ENCODE peak calls at places on chromosomes 4 and X, in ten cellular contexts. One of them, this sample, is unnamed.

GRCh38 chrX:111376897-111377601 is 34.9 kb downstream of the DCX start:
- DNase-seq in endothelial cell of umbilical vein: no peak
- DNase-seq in choroid plexus epithelial cell: no peak
- DNase-seq in kidney epithelial cell: no peak
- DNase-seq in BJ: no peak
- DNase-seq in adrenal gland: no peak
- DNase-seq in neural crest cell: peak; percentile 23
- DNase-seq in fibroblast of lung: no peak
- DNase-seq in GM10248: no peak
- DNase-seq in nephron progenitor cell: no peak
- DNase-seq in this sample: no peak

GRCh38 chr4:82360298-82361177 is 13.3 kb downstream of the HNRNPD start:
- DNase-seq in endothelial cell of umbilical vein: peak; percentile 58
- DNase-seq in choroid plexus epithelial cell: peak; percentile 51
- DNase-seq in kidney epithelial cell: no peak
- DNase-seq in BJ: no peak
- DNase-seq in adrenal gland: no peak
- DNase-seq in neural crest cell: no peak
- DNase-seq in fibroblast of lung: no peak
- DNase-seq in GM10248: no peak
- DNase-seq in nephron progenitor cell: no peak
- DNase-seq in this sample: no peak

GRCh38 chr4:179097741-179098140 is 1655.5 kb upstream of the AGA start:
- DNase-seq in endothelial cell of umbilical vein: no peak
- DNase-seq in choroid plexus epithelial cell: no peak
- DNase-seq in kidney epithelial cell: no peak
- DNase-seq in BJ: no peak
- DNase-seq in adrenal gland: peak; percentile 14
- DNase-seq in neural crest cell: peak; percentile 42
- DNase-seq in fibroblast of lung: peak; percentile 35
- DNase-seq in GM10248: no peak
- DNase-seq in nephron progenitor cell: peak; percentile 77
- DNase-seq in this sample: no peak

GRCh38 chrX:124925681-124926080 is 394.0 kb upstream of the TEX13C start:
- DNase-seq in endothelial cell of umbilical vein: no peak
- DNase-seq in choroid plexus epithelial cell: no peak
- DNase-seq in kidney epithelial cell: no peak
- DNase-seq in BJ: no peak
- DNase-seq in adrenal gland: no peak
- DNase-seq in neural crest cell: no peak
- DNase-seq in fibroblast of lung: no peak
- DNase-seq in GM10248: no peak
- DNase-seq in nephron progenitor cell: no peak
- DNase-seq in this sample: no peak

GRCh38 chr4:7894677-7895181 is 44.9 kb downstream of the AFAP1 start:
- DNase-seq in endothelial cell of umbilical vein: no peak
- DNase-seq in choroid plexus epithelial cell: no peak
- DNase-seq in kidney epithelial cell: no peak
- DNase-seq in BJ: no peak
- DNase-seq in adrenal gland: no peak
- DNase-seq in neural crest cell: no peak
- DNase-seq in fibroblast of lung: no peak
- DNase-seq in GM10248: no peak
- DNase-seq in nephron progenitor cell: no peak
- DNase-seq in this sample: no peak

GRCh38 chrX:129612396-129612795 is 42.4 kb downstream of the APLN start:
- DNase-seq in endothelial cell of umbilical vein: no peak
- DNase-seq in choroid plexus epithelial cell: no peak
- DNase-seq in kidney epithelial cell: no peak
- DNase-seq in BJ: no peak
- DNase-seq in adrenal gland: no peak
- DNase-seq in neural crest cell: no peak
- DNase-seq in fibroblast of lung: no peak
- DNase-seq in GM10248: no peak
- DNase-seq in nephron progenitor cell: no peak
- DNase-seq in this sample: no peak

GRCh38 chr4:3681191-3681590 is 85.0 kb upstream of the ADRA2C start:
- DNase-seq in endothelial cell of umbilical vein: no peak
- DNase-seq in choroid plexus epithelial cell: no peak
- DNase-seq in kidney epithelial cell: no peak
- DNase-seq in BJ: no peak
- DNase-seq in adrenal gland: no peak
- DNase-seq in neural crest cell: no peak
- DNase-seq in fibroblast of lung: no peak
- DNase-seq in GM10248: no peak
- DNase-seq in nephron progenitor cell: no peak
- DNase-seq in this sample: peak; percentile 32

GRCh38 chr4:7807351-7807921 is 132.2 kb downstream of the AFAP1 start:
- DNase-seq in endothelial cell of umbilical vein: peak; percentile 87
- DNase-seq in choroid plexus epithelial cell: no peak
- DNase-seq in kidney epithelial cell: no peak
- DNase-seq in BJ: no peak
- DNase-seq in adrenal gland: peak; percentile 25
- DNase-seq in neural crest cell: no peak
- DNase-seq in fibroblast of lung: no peak
- DNase-seq in GM10248: no peak
- DNase-seq in nephron progenitor cell: no peak
- DNase-seq in this sample: peak; percentile 64

GRCh38 chr4:150593996-150594395 is 12.0 kb downstream of the MAB21L2 start:
- DNase-seq in endothelial cell of umbilical vein: peak; percentile 38
- DNase-seq in choroid plexus epithelial cell: peak; percentile 48
- DNase-seq in kidney epithelial cell: no peak
- DNase-seq in BJ: no peak
- DNase-seq in adrenal gland: no peak
- DNase-seq in neural crest cell: no peak
- DNase-seq in fibroblast of lung: peak; percentile 30
- DNase-seq in GM10248: no peak
- DNase-seq in nephron progenitor cell: no peak
- DNase-seq in this sample: no peak

GRCh38 chrX:13933851-13934250 is 95.8 kb downstream of the GEMIN8 start:
- DNase-seq in endothelial cell of umbilical vein: no peak
- DNase-seq in choroid plexus epithelial cell: no peak
- DNase-seq in kidney epithelial cell: no peak
- DNase-seq in BJ: no peak
- DNase-seq in adrenal gland: no peak
- DNase-seq in neural crest cell: no peak
- DNase-seq in fibroblast of lung: peak; percentile 6
- DNase-seq in GM10248: no peak
- DNase-seq in nephron progenitor cell: no peak
- DNase-seq in this sample: no peak

GRCh38 chr4:83011779-83012630 is 1.4 kb upstream of the LIN54 start:
- DNase-seq in endothelial cell of umbilical vein: peak; percentile 59
- DNase-seq in choroid plexus epithelial cell: peak; percentile 31
- DNase-seq in kidney epithelial cell: no peak
- DNase-seq in BJ: no peak
- DNase-seq in adrenal gland: peak; percentile 52
- DNase-seq in neural crest cell: peak; percentile 40
- DNase-seq in fibroblast of lung: no peak
- DNase-seq in GM10248: peak; percentile 30
- DNase-seq in nephron progenitor cell: peak; percentile 55
- DNase-seq in this sample: no peak

GRCh38 chr4:188432328-188432727 is 293.1 kb downstream of the TRIML1 start:
- DNase-seq in endothelial cell of umbilical vein: no peak
- DNase-seq in choroid plexus epithelial cell: no peak
- DNase-seq in kidney epithelial cell: no peak
- DNase-seq in BJ: no peak
- DNase-seq in adrenal gland: no peak
- DNase-seq in neural crest cell: no peak
- DNase-seq in fibroblast of lung: no peak
- DNase-seq in GM10248: no peak
- DNase-seq in nephron progenitor cell: no peak
- DNase-seq in this sample: no peak

GRCh38 chr4:6781113-6781512 is 1.4 kb upstream of the KIAA0232 start:
- DNase-seq in endothelial cell of umbilical vein: no peak
- DNase-seq in choroid plexus epithelial cell: no peak
- DNase-seq in kidney epithelial cell: no peak
- DNase-seq in BJ: no peak
- DNase-seq in adrenal gland: no peak
- DNase-seq in neural crest cell: no peak
- DNase-seq in fibroblast of lung: no peak
- DNase-seq in GM10248: no peak
- DNase-seq in nephron progenitor cell: no peak
- DNase-seq in this sample: no peak

GRCh38 chr4:54082168-54082567 is 17.8 kb upstream of the CHIC2 start:
- DNase-seq in endothelial cell of umbilical vein: peak; percentile 96
- DNase-seq in choroid plexus epithelial cell: peak; percentile 98
- DNase-seq in kidney epithelial cell: peak; percentile 97
- DNase-seq in BJ: peak; percentile 96
- DNase-seq in adrenal gland: peak; percentile 52
- DNase-seq in neural crest cell: no peak
- DNase-seq in fibroblast of lung: peak; percentile 98
- DNase-seq in GM10248: no peak
- DNase-seq in nephron progenitor cell: no peak
- DNase-seq in this sample: no peak

GRCh38 chrX:35339796-35340195 is 397.2 kb downstream of the FAM47B start:
- DNase-seq in endothelial cell of umbilical vein: no peak
- DNase-seq in choroid plexus epithelial cell: no peak
- DNase-seq in kidney epithelial cell: no peak
- DNase-seq in BJ: no peak
- DNase-seq in adrenal gland: no peak
- DNase-seq in neural crest cell: no peak
- DNase-seq in fibroblast of lung: no peak
- DNase-seq in GM10248: no peak
- DNase-seq in nephron progenitor cell: no peak
- DNase-seq in this sample: no peak

GRCh38 chrX:154046262-154046771 is 26.6 kb upstream of the IRAK1 start:
- DNase-seq in endothelial cell of umbilical vein: peak; percentile 93
- DNase-seq in choroid plexus epithelial cell: peak; percentile 81
- DNase-seq in kidney epithelial cell: no peak
- DNase-seq in BJ: peak; percentile 74
- DNase-seq in adrenal gland: peak; percentile 54
- DNase-seq in neural crest cell: no peak
- DNase-seq in fibroblast of lung: peak; percentile 87
- DNase-seq in GM10248: no peak
- DNase-seq in nephron progenitor cell: no peak
- DNase-seq in this sample: no peak

GRCh38 chr4:101169044-101170014 is 178.0 kb downstream of the PPP3CA start:
- DNase-seq in endothelial cell of umbilical vein: peak; percentile 60
- DNase-seq in choroid plexus epithelial cell: peak; percentile 87
- DNase-seq in kidney epithelial cell: no peak
- DNase-seq in BJ: no peak
- DNase-seq in adrenal gland: peak; percentile 73
- DNase-seq in neural crest cell: peak; percentile 22
- DNase-seq in fibroblast of lung: peak; percentile 51
- DNase-seq in GM10248: peak; percentile 28
- DNase-seq in nephron progenitor cell: peak; percentile 48
- DNase-seq in this sample: no peak

DNA sequence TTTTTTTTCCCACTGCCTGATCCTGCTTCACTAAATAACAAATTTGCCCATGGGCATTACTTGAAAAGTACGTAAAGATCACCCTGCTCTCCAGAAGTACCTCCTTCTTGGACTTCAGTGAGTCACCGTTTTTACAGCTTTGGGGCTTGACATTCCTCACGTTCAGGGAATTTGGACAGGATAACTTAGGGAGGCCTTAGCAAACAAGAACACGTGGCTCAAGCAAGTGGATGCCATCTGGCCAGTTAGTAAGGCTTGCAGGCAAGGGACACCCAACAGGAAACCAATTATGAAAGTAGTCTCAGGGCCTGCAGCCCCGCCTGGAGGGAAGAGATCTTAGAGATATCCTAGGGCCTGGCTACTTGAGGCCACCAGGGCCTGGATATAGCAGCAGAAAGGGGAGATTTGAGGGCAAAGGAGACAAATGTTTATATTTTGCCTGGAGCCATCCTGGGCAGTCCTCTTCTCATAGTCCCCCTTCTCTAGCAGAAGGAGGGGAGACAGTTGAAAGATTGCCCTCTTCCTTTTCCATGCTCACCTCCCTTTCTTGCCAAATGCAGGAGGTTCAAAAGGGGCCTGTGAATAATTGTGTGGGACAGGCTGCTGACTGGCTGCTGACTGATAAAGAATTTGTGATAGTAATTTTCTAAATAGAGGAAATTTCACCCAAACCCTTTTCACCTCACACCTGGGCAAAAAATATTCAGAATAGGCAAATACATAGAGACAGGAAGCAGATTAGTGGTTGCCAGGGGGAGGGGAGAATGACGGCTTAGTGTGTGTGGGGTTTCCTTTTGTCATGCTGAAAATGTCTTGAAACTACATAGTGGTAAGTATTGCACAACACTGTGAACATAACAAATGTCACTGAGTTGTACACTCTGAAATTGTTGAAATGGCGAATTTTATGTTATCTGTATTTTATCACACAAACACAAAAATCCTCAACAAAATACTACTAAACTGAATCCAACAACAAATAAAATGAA is 60.4 kb upstream of the PLAC1 start:
- DNase-seq in endothelial cell of umbilical vein: peak; percentile 94
- DNase-seq in choroid plexus epithelial cell: peak; percentile 82
- DNase-seq in kidney epithelial cell: peak; percentile 79
- DNase-seq in BJ: peak; percentile 97
- DNase-seq in adrenal gland: no peak
- DNase-seq in neural crest cell: no peak
- DNase-seq in fibroblast of lung: peak; percentile 95
- DNase-seq in GM10248: no peak
- DNase-seq in nephron progenitor cell: no peak
- DNase-seq in this sample: no peak
- TF ChIP-seq CTCF in endothelial cell of umbilical vein: no peak
- TF ChIP-seq CTCF in choroid plexus epithelial cell: peak; percentile 33
- TF ChIP-seq CTCF in kidney epithelial cell: no peak
- TF ChIP-seq CTCF in BJ: peak; percentile 28
- TF ChIP-seq CTCF in adrenal gland: no peak
- TF ChIP-seq CTCF in neural crest cell: no peak
- TF ChIP-seq CTCF in fibroblast of lung: no peak
- TF ChIP-seq CTCF in GM10248: no peak
- TF ChIP-seq CTCF in nephron progenitor cell: no peak
- TF ChIP-seq CTCF in this sample: no peak

GRCh38 chr4:986949-987688 is at the start of gene IDUA:
- DNase-seq in endothelial cell of umbilical vein: peak; percentile 75
- DNase-seq in choroid plexus epithelial cell: peak; percentile 67
- DNase-seq in kidney epithelial cell: no peak
- DNase-seq in BJ: no peak
- DNase-seq in adrenal gland: peak; percentile 86
- DNase-seq in neural crest cell: peak; percentile 69
- DNase-seq in fibroblast of lung: peak; percentile 63
- DNase-seq in GM10248: peak; percentile 92
- DNase-seq in nephron progenitor cell: peak; percentile 87
- DNase-seq in this sample: peak; percentile 90
- TF ChIP-seq CTCF in endothelial cell of umbilical vein: peak; percentile 55
- TF ChIP-seq CTCF in choroid plexus epithelial cell: peak; percentile 60
- TF ChIP-seq CTCF in kidney epithelial cell: peak; percentile 68
- TF ChIP-seq CTCF in BJ: peak; percentile 60
- TF ChIP-seq CTCF in adrenal gland: no peak
- TF ChIP-seq CTCF in neural crest cell: peak; percentile 63
- TF ChIP-seq CTCF in fibroblast of lung: peak; percentile 40
- TF ChIP-seq CTCF in GM10248: peak; percentile 67
- TF ChIP-seq CTCF in nephron progenitor cell: peak; percentile 49
- TF ChIP-seq CTCF in this sample: peak; percentile 38

GRCh38 chr4:22336822-22337221 is 179.0 kb downstream of the ADGRA3 start:
- DNase-seq in endothelial cell of umbilical vein: no peak
- DNase-seq in choroid plexus epithelial cell: no peak
- DNase-seq in kidney epithelial cell: no peak
- DNase-seq in BJ: no peak
- DNase-seq in adrenal gland: no peak
- DNase-seq in neural crest cell: no peak
- DNase-seq in fibroblast of lung: no peak
- DNase-seq in GM10248: no peak
- DNase-seq in nephron progenitor cell: no peak
- DNase-seq in this sample: no peak
- TF ChIP-seq CTCF in endothelial cell of umbilical vein: no peak
- TF ChIP-seq CTCF in choroid plexus epithelial cell: no peak
- TF ChIP-seq CTCF in kidney epithelial cell: no peak
- TF ChIP-seq CTCF in BJ: no peak
- TF ChIP-seq CTCF in adrenal gland: no peak
- TF ChIP-seq CTCF in neural crest cell: no peak
- TF ChIP-seq CTCF in fibroblast of lung: no peak
- TF ChIP-seq CTCF in GM10248: no peak
- TF ChIP-seq CTCF in nephron progenitor cell: no peak
- TF ChIP-seq CTCF in this sample: no peak

GRCh38 chrX:30308263-30309138 is 689 bp downstream of the NR0B1 start:
- DNase-seq in endothelial cell of umbilical vein: peak; percentile 4
- DNase-seq in choroid plexus epithelial cell: peak; percentile 18
- DNase-seq in kidney epithelial cell: no peak
- DNase-seq in BJ: no peak
- DNase-seq in adrenal gland: peak; percentile 71
- DNase-seq in neural crest cell: peak; percentile 9
- DNase-seq in fibroblast of lung: no peak
- DNase-seq in GM10248: peak; percentile 7
- DNase-seq in nephron progenitor cell: peak; percentile 36
- DNase-seq in this sample: no peak
- TF ChIP-seq CTCF in endothelial cell of umbilical vein: peak; percentile 29
- TF ChIP-seq CTCF in choroid plexus epithelial cell: peak; percentile 33
- TF ChIP-seq CTCF in kidney epithelial cell: peak; percentile 35
- TF ChIP-seq CTCF in BJ: peak; percentile 26
- TF ChIP-seq CTCF in adrenal gland: no peak
- TF ChIP-seq CTCF in neural crest cell: peak; percentile 50
- TF ChIP-seq CTCF in fibroblast of lung: peak; percentile 24
- TF ChIP-seq CTCF in GM10248: no peak
- TF ChIP-seq CTCF in nephron progenitor cell: peak; percentile 41
- TF ChIP-seq CTCF in this sample: no peak

This sample was measured in suprapubic skin.